ENCODE peak calls at places on chromosomes 11 and 22, in five cellular contexts. W, H, O, X and Q are unnamed samples.

GRCh38 chr22:50737728-50738648 is at the start of gene ACR:
- DNase-seq in W (no peak), H (peak), O (no peak), X (no peak), Q (no peak)

GRCh38 chr11:30254307-30255298 is 23.8 kb downstream of the FSHB start:
- DNase-seq in W (no peak), H (no peak), O (no peak), X (no peak), Q (no peak)

GRCh38 chr11:121104223-121104831 is 3.3 kb downstream of the TECTA start:
- DNase-seq in W (peak), H (no peak), O (no peak), X (no peak), Q (no peak)

GRCh38 chr11:100876826-100877545 is 189.9 kb downstream of the ARHGAP42 start:
- DNase-seq in W (no peak), H (no peak), O (peak), X (peak), Q (peak)

GRCh38 chr11:60098508-60098907 is 10.0 kb downstream of the MS4A2 start:
- DNase-seq in W (no peak), H (no peak), O (peak), X (no peak), Q (no peak)

GRCh38 chr22:46866591-46866990 is 104.1 kb downstream of the TBC1D22A start:
- DNase-seq in W (no peak), H (no peak), O (peak), X (peak), Q (peak)

GRCh38 chr11:116107229-116107628 is 603.0 kb upstream of the CADM1 start:
- DNase-seq in W (no peak), H (no peak), O (no peak), X (no peak), Q (no peak)

GRCh38 chr11:134366279-134366678 is 34.5 kb downstream of the GLB1L2 start:
- DNase-seq in W (no peak), H (no peak), O (no peak), X (no peak), Q (no peak)

GRCh38 chr11:121722431-121723256 is 269.9 kb upstream of the SORL1-AS1 start:
- DNase-seq in W (no peak), H (peak), O (peak), X (peak), Q (peak)

GRCh38 chr11:44611687-44612437 is 46.4 kb downstream of the CD82 start:
- DNase-seq in W (no peak), H (no peak), O (no peak), X (no peak), Q (no peak)

GRCh38 chr22:25557218-25557617 is 7.3 kb upstream of the GRK3 start:
- DNase-seq in W (no peak), H (no peak), O (no peak), X (no peak), Q (no peak)

GRCh38 chr11:111387318-111387863 is 8.3 kb upstream of the POU2AF1 start:
- DNase-seq in W (no peak), H (peak), O (no peak), X (no peak), Q (no peak)

GRCh38 chr11:100739636-100740035 is 52.5 kb downstream of the ARHGAP42 start:
- DNase-seq in W (no peak), H (no peak), O (peak), X (peak), Q (peak)

GRCh38 chr22:40741116-40741515 is 61.8 kb downstream of the MCHR1 start:
- DNase-seq in W (no peak), H (no peak), O (no peak), X (no peak), Q (peak)

GRCh38 chr11:18321991-18322711 is at the start of the genes GTF2H1 and HPS5:
- DNase-seq in W (peak), H (peak), O (peak), X (peak), Q (peak)

GRCh38 chr22:22855617-22856308 is 31.9 kb upstream of the IGLL5 start:
- DNase-seq in W (peak), H (no peak), O (no peak), X (no peak), Q (peak)

DNA sequence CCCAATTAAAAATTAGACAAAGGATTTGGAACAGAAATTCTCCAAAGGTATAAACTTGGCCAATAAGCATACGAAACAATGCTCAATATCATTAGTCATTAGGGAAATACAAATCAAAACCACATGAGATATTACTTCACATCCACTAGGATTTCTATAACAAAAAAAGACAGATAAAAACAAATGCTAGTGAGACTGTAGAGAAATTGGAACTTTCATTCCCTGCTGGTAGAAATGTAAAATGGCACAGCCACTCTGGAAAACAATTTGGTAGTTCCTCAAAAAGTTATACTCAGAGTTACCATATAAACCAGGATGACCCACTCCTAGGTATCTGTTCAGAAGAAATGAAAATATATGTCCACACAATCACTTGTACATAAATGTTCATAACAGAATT is 71.6 kb downstream of the RPL27A start:
- DNase-seq in W (no peak), H (no peak), O (no peak), X (no peak), Q (peak)
- H3K4me3 ChIP-seq in W (no peak), H (no peak), O (no peak), X (no peak), Q (no peak)

GRCh38 chr11:12941671-12942070 is 67.4 kb upstream of the RASSF10 start:
- DNase-seq in W (no peak), H (no peak), O (no peak), X (no peak), Q (no peak)

GRCh38 chr11:12943276-12943675 is 65.8 kb upstream of the RASSF10 start:
- DNase-seq in W (no peak), H (no peak), O (no peak), X (no peak), Q (no peak)

GRCh38 chr11:12944889-12945288 is 64.2 kb upstream of the RASSF10 start:
- DNase-seq in W (no peak), H (no peak), O (no peak), X (no peak), Q (no peak)

GRCh38 chr11:12938590-12939247 is 70.4 kb upstream of the RASSF10 start:
- DNase-seq in W (no peak), H (no peak), O (no peak), X (no peak), Q (no peak)

GRCh38 chr11:12942157-12942556 is 67.0 kb upstream of the RASSF10 start:
- DNase-seq in W (peak), H (no peak), O (no peak), X (no peak), Q (no peak)
- TF ChIP-seq CTCF in W (no peak), H (no peak), O (no peak), X (no peak), Q (no peak)

GRCh38 chr11:67271212-67271547 is 4.9 kb downstream of the GRK2 start:
- DNase-seq in W (no peak), H (no peak), O (no peak), X (no peak), Q (no peak)

GRCh38 chr11:67269401-67270255 is 3.4 kb downstream of the GRK2 start:
- DNase-seq in W (no peak), H (no peak), O (no peak), X (no peak), Q (no peak)

GRCh38 chr11:67268684-67269268 is 2.5 kb downstream of the GRK2 start:
- DNase-seq in W (no peak), H (no peak), O (no peak), X (no peak), Q (no peak)

GRCh38 chr11:67271548-67272284 is 5.4 kb downstream of the GRK2 start:
- DNase-seq in W (no peak), H (no peak), O (no peak), X (no peak), Q (no peak)

DNA sequence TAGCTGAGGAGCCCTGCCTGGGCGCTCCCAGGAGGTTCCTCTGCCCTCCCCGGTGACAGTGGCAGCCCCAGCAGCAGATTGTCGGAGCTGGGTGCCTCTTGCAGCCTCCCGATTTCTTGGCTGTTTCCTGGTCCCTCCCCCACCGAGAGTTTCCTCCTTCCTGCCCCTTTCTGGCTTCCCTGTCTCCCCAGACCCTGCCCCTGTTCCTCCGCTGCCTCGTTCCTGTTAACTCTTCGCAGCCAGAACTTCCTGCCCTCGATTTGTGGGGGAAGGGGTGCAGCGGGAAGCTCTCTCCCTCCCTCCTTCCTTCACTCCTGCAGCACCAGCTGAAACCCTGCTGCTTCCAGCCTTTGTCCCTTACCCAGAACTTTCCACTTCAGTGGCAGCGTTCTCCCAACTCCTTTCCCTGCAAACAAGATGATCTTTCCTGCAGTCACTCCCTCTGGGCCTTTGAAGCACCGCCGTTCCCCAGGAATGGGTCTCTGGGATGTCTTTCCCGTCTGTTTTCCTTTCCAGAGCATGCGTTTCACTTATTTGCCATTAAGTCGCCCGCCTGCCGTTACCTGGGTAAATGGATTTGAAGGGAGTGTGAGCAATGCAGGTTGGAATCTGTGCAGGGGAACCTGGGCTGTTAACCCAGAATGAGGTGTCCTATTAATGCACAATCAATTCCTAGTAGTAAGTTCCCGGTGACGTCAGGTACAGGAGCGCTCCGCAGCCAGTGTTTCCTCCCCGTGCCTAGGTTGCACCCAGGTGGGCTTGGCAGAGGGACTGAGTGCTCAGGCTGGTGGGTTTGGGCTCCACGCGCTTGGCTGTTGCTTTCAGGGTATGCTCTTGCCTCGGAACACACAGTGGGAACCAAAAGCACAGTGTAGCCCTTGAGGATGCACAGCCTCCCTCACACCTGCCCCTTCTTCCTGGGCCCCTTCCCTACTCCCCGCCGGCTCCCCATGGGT is 4.3 kb downstream of the GRK2 start:
- DNase-seq in W (no peak), H (no peak), O (no peak), X (no peak), Q (no peak)
- H3K4me3 ChIP-seq in W (no peak), H (peak), O (no peak), X (no peak), Q (peak)

GRCh38 chr22:45091254-45091854 is 72.4 kb upstream of the NUP50 start:
- DNase-seq in W (no peak), H (no peak), O (no peak), X (no peak), Q (no peak)

GRCh38 chr22:45087802-45088201 is 75.9 kb upstream of the NUP50 start:
- DNase-seq in W (no peak), H (no peak), O (no peak), X (no peak), Q (no peak)

GRCh38 chr22:45094081-45094720 is 69.5 kb upstream of the NUP50 start:
- DNase-seq in W (no peak), H (no peak), O (no peak), X (no peak), Q (no peak)

GRCh38 chr22:45092644-45093043 is 71.1 kb upstream of the NUP50 start:
- DNase-seq in W (no peak), H (no peak), O (no peak), X (no peak), Q (no peak)

GRCh38 chr22:45090364-45090960 is 73.3 kb upstream of the NUP50 start:
- DNase-seq in W (no peak), H (no peak), O (peak), X (peak), Q (peak)
- TF ChIP-seq CTCF in W (no peak), H (no peak), O (no peak), X (no peak), Q (peak)